ENCODE peak calls at places on chromosomes 2 and 18, in eight cellular contexts. One of them, this sample, is unnamed.
A peak's percentile ranks its signal among the peaks of the same experiment; 100 is the strongest.

GRCh38 chr2:19801367-19802087 is 100.3 kb downstream of the TTC32 start:
- DNase-seq in left colon: peak; percentile 64
- DNase-seq in right atrium auricular region: peak; percentile 90
- DNase-seq in KG1: no peak
- DNase-seq in stimulated activated effector memory CD8-positive, alpha-beta T cell treated with anti-CD3 and anti-CD28 coated beads, Interleukin-12 subunit alpha, Interleukin-12 subunit beta, amount 100 ng/mL, for 72 hours: no peak
- DNase-seq in ELR: peak; percentile 96
- DNase-seq in lower leg skin: peak; percentile 94
- DNase-seq in LoVo: peak; percentile 80
- DNase-seq in this sample: no peak

GRCh38 chr18:5900249-5900648 is 4.9 kb upstream of the TMEM200C start:
- DNase-seq in left colon: no peak
- DNase-seq in right atrium auricular region: no peak
- DNase-seq in KG1: no peak
- DNase-seq in stimulated activated effector memory CD8-positive, alpha-beta T cell treated with anti-CD3 and anti-CD28 coated beads, Interleukin-12 subunit alpha, Interleukin-12 subunit beta, amount 100 ng/mL, for 72 hours: no peak
- DNase-seq in ELR: no peak
- DNase-seq in lower leg skin: no peak
- DNase-seq in LoVo: peak; percentile 75
- DNase-seq in this sample: no peak

GRCh38 chr2:45192481-45192880 is 183.2 kb upstream of the SIX2 start:
- DNase-seq in left colon: no peak
- DNase-seq in right atrium auricular region: no peak
- DNase-seq in KG1: no peak
- DNase-seq in stimulated activated effector memory CD8-positive, alpha-beta T cell treated with anti-CD3 and anti-CD28 coated beads, Interleukin-12 subunit alpha, Interleukin-12 subunit beta, amount 100 ng/mL, for 72 hours: no peak
- DNase-seq in ELR: no peak
- DNase-seq in lower leg skin: peak; percentile 6
- DNase-seq in LoVo: no peak
- DNase-seq in this sample: no peak

GRCh38 chr2:189161894-189162293 is 17.7 kb downstream of the COL5A2 start:
- DNase-seq in left colon: no peak
- DNase-seq in right atrium auricular region: no peak
- DNase-seq in KG1: no peak
- DNase-seq in stimulated activated effector memory CD8-positive, alpha-beta T cell treated with anti-CD3 and anti-CD28 coated beads, Interleukin-12 subunit alpha, Interleukin-12 subunit beta, amount 100 ng/mL, for 72 hours: no peak
- DNase-seq in ELR: no peak
- DNase-seq in lower leg skin: no peak
- DNase-seq in LoVo: no peak
- DNase-seq in this sample: no peak

GRCh38 chr2:234495076-234495800 is 1.6 kb downstream of the ARL4C start:
- DNase-seq in left colon: no peak
- DNase-seq in right atrium auricular region: no peak
- DNase-seq in KG1: no peak
- DNase-seq in stimulated activated effector memory CD8-positive, alpha-beta T cell treated with anti-CD3 and anti-CD28 coated beads, Interleukin-12 subunit alpha, Interleukin-12 subunit beta, amount 100 ng/mL, for 72 hours: no peak
- DNase-seq in ELR: peak; percentile 42
- DNase-seq in lower leg skin: peak; percentile 89
- DNase-seq in LoVo: no peak
- DNase-seq in this sample: no peak

GRCh38 chr2:10478916-10479315 is 30.8 kb upstream of the ODC1 start:
- DNase-seq in left colon: no peak
- DNase-seq in right atrium auricular region: no peak
- DNase-seq in KG1: no peak
- DNase-seq in stimulated activated effector memory CD8-positive, alpha-beta T cell treated with anti-CD3 and anti-CD28 coated beads, Interleukin-12 subunit alpha, Interleukin-12 subunit beta, amount 100 ng/mL, for 72 hours: no peak
- DNase-seq in ELR: no peak
- DNase-seq in lower leg skin: no peak
- DNase-seq in LoVo: no peak
- DNase-seq in this sample: no peak

GRCh38 chr2:164784376-164784775 is 57.2 kb downstream of the COBLL1 start:
- DNase-seq in left colon: no peak
- DNase-seq in right atrium auricular region: no peak
- DNase-seq in KG1: no peak
- DNase-seq in stimulated activated effector memory CD8-positive, alpha-beta T cell treated with anti-CD3 and anti-CD28 coated beads, Interleukin-12 subunit alpha, Interleukin-12 subunit beta, amount 100 ng/mL, for 72 hours: no peak
- DNase-seq in ELR: no peak
- DNase-seq in lower leg skin: no peak
- DNase-seq in LoVo: no peak
- DNase-seq in this sample: no peak

GRCh38 chr18:269480-270090 is 1.7 kb upstream of the THOC1 start:
- DNase-seq in left colon: no peak
- DNase-seq in right atrium auricular region: no peak
- DNase-seq in KG1: no peak
- DNase-seq in stimulated activated effector memory CD8-positive, alpha-beta T cell treated with anti-CD3 and anti-CD28 coated beads, Interleukin-12 subunit alpha, Interleukin-12 subunit beta, amount 100 ng/mL, for 72 hours: no peak
- DNase-seq in ELR: no peak
- DNase-seq in lower leg skin: no peak
- DNase-seq in LoVo: no peak
- DNase-seq in this sample: no peak

GRCh38 chr18:33467531-33467930 is 27.0 kb upstream of the CCDC178 start:
- DNase-seq in left colon: no peak
- DNase-seq in right atrium auricular region: no peak
- DNase-seq in KG1: no peak
- DNase-seq in stimulated activated effector memory CD8-positive, alpha-beta T cell treated with anti-CD3 and anti-CD28 coated beads, Interleukin-12 subunit alpha, Interleukin-12 subunit beta, amount 100 ng/mL, for 72 hours: no peak
- DNase-seq in ELR: no peak
- DNase-seq in lower leg skin: no peak
- DNase-seq in LoVo: no peak
- DNase-seq in this sample: no peak

GRCh38 chr18:58253871-58254270 is 209.8 kb downstream of the NEDD4L start:
- DNase-seq in left colon: no peak
- DNase-seq in right atrium auricular region: no peak
- DNase-seq in KG1: no peak
- DNase-seq in stimulated activated effector memory CD8-positive, alpha-beta T cell treated with anti-CD3 and anti-CD28 coated beads, Interleukin-12 subunit alpha, Interleukin-12 subunit beta, amount 100 ng/mL, for 72 hours: no peak
- DNase-seq in ELR: no peak
- DNase-seq in lower leg skin: no peak
- DNase-seq in LoVo: no peak
- DNase-seq in this sample: no peak

GRCh38 chr2:42791606-42792005 is 777 bp downstream of the HAAO start:
- DNase-seq in left colon: no peak
- DNase-seq in right atrium auricular region: no peak
- DNase-seq in KG1: no peak
- DNase-seq in stimulated activated effector memory CD8-positive, alpha-beta T cell treated with anti-CD3 and anti-CD28 coated beads, Interleukin-12 subunit alpha, Interleukin-12 subunit beta, amount 100 ng/mL, for 72 hours: no peak
- DNase-seq in ELR: no peak
- DNase-seq in lower leg skin: peak; percentile 69
- DNase-seq in LoVo: no peak
- DNase-seq in this sample: no peak

GRCh38 chr18:10015288-10015701 is 101.5 kb downstream of the VAPA start:
- DNase-seq in left colon: no peak
- DNase-seq in right atrium auricular region: peak; percentile 75
- DNase-seq in KG1: no peak
- DNase-seq in stimulated activated effector memory CD8-positive, alpha-beta T cell treated with anti-CD3 and anti-CD28 coated beads, Interleukin-12 subunit alpha, Interleukin-12 subunit beta, amount 100 ng/mL, for 72 hours: no peak
- DNase-seq in ELR: peak; percentile 43
- DNase-seq in lower leg skin: no peak
- DNase-seq in LoVo: no peak
- DNase-seq in this sample: no peak

GRCh38 chr2:168896783-168897182 is 4.3 kb upstream of the G6PC2 start:
- DNase-seq in left colon: no peak
- DNase-seq in right atrium auricular region: no peak
- DNase-seq in KG1: no peak
- DNase-seq in stimulated activated effector memory CD8-positive, alpha-beta T cell treated with anti-CD3 and anti-CD28 coated beads, Interleukin-12 subunit alpha, Interleukin-12 subunit beta, amount 100 ng/mL, for 72 hours: no peak
- DNase-seq in ELR: no peak
- DNase-seq in lower leg skin: no peak
- DNase-seq in LoVo: no peak
- DNase-seq in this sample: no peak

GRCh38 chr2:110655701-110656100 is 22.2 kb downstream of the BUB1 start:
- DNase-seq in left colon: no peak
- DNase-seq in right atrium auricular region: no peak
- DNase-seq in KG1: no peak
- DNase-seq in stimulated activated effector memory CD8-positive, alpha-beta T cell treated with anti-CD3 and anti-CD28 coated beads, Interleukin-12 subunit alpha, Interleukin-12 subunit beta, amount 100 ng/mL, for 72 hours: no peak
- DNase-seq in ELR: peak; percentile 45
- DNase-seq in lower leg skin: no peak
- DNase-seq in LoVo: no peak
- DNase-seq in this sample: no peak

GRCh38 chr2:71790261-71791038 is 337.1 kb downstream of the DYSF start:
- DNase-seq in left colon: no peak
- DNase-seq in right atrium auricular region: no peak
- DNase-seq in KG1: no peak
- DNase-seq in stimulated activated effector memory CD8-positive, alpha-beta T cell treated with anti-CD3 and anti-CD28 coated beads, Interleukin-12 subunit alpha, Interleukin-12 subunit beta, amount 100 ng/mL, for 72 hours: no peak
- DNase-seq in ELR: no peak
- DNase-seq in lower leg skin: peak; percentile 62
- DNase-seq in LoVo: no peak
- DNase-seq in this sample: no peak

GRCh38 chr2:216918088-216918680 is 58.3 kb upstream of the TNP1 start:
- DNase-seq in left colon: no peak
- DNase-seq in right atrium auricular region: no peak
- DNase-seq in KG1: no peak
- DNase-seq in stimulated activated effector memory CD8-positive, alpha-beta T cell treated with anti-CD3 and anti-CD28 coated beads, Interleukin-12 subunit alpha, Interleukin-12 subunit beta, amount 100 ng/mL, for 72 hours: no peak
- DNase-seq in ELR: peak; percentile 78
- DNase-seq in lower leg skin: peak; percentile 88
- DNase-seq in LoVo: peak; percentile 8
- DNase-seq in this sample: no peak

GRCh38 chr2:108571262-108571661 is 37.0 kb downstream of the LIMS1 start:
- DNase-seq in left colon: no peak
- DNase-seq in right atrium auricular region: no peak
- DNase-seq in KG1: no peak
- DNase-seq in stimulated activated effector memory CD8-positive, alpha-beta T cell treated with anti-CD3 and anti-CD28 coated beads, Interleukin-12 subunit alpha, Interleukin-12 subunit beta, amount 100 ng/mL, for 72 hours: no peak
- DNase-seq in ELR: peak; percentile 81
- DNase-seq in lower leg skin: no peak
- DNase-seq in LoVo: no peak
- DNase-seq in this sample: no peak

GRCh38 chr2:4324531-4324930 is 621.2 kb downstream of the DCDC2C start:
- DNase-seq in left colon: no peak
- DNase-seq in right atrium auricular region: no peak
- DNase-seq in KG1: no peak
- DNase-seq in stimulated activated effector memory CD8-positive, alpha-beta T cell treated with anti-CD3 and anti-CD28 coated beads, Interleukin-12 subunit alpha, Interleukin-12 subunit beta, amount 100 ng/mL, for 72 hours: no peak
- DNase-seq in ELR: no peak
- DNase-seq in lower leg skin: no peak
- DNase-seq in LoVo: no peak
- DNase-seq in this sample: no peak

GRCh38 chr2:168210898-168211570 is 36.4 kb downstream of the STK39 start:
- DNase-seq in left colon: no peak
- DNase-seq in right atrium auricular region: no peak
- DNase-seq in KG1: peak; percentile 26
- DNase-seq in stimulated activated effector memory CD8-positive, alpha-beta T cell treated with anti-CD3 and anti-CD28 coated beads, Interleukin-12 subunit alpha, Interleukin-12 subunit beta, amount 100 ng/mL, for 72 hours: no peak
- DNase-seq in ELR: peak; percentile 95
- DNase-seq in lower leg skin: no peak
- DNase-seq in LoVo: peak; percentile 94
- DNase-seq in this sample: no peak

GRCh38 chr2:232490221-232491138 is 2.8 kb upstream of the ECEL1 start:
- DNase-seq in left colon: no peak
- DNase-seq in right atrium auricular region: no peak
- DNase-seq in KG1: no peak
- DNase-seq in stimulated activated effector memory CD8-positive, alpha-beta T cell treated with anti-CD3 and anti-CD28 coated beads, Interleukin-12 subunit alpha, Interleukin-12 subunit beta, amount 100 ng/mL, for 72 hours: no peak
- DNase-seq in ELR: no peak
- DNase-seq in lower leg skin: no peak
- DNase-seq in LoVo: no peak
- DNase-seq in this sample: no peak

GRCh38 chr2:143026411-143027054 is 102.7 kb upstream of the ARHGAP15 start:
- DNase-seq in left colon: no peak
- DNase-seq in right atrium auricular region: no peak
- DNase-seq in KG1: no peak
- DNase-seq in stimulated activated effector memory CD8-positive, alpha-beta T cell treated with anti-CD3 and anti-CD28 coated beads, Interleukin-12 subunit alpha, Interleukin-12 subunit beta, amount 100 ng/mL, for 72 hours: no peak
- DNase-seq in ELR: no peak
- DNase-seq in lower leg skin: no peak
- DNase-seq in LoVo: no peak
- DNase-seq in this sample: no peak

GRCh38 chr18:73613706-73614340 is 533.8 kb downstream of the FBXO15 start:
- DNase-seq in left colon: no peak
- DNase-seq in right atrium auricular region: no peak
- DNase-seq in KG1: no peak
- DNase-seq in stimulated activated effector memory CD8-positive, alpha-beta T cell treated with anti-CD3 and anti-CD28 coated beads, Interleukin-12 subunit alpha, Interleukin-12 subunit beta, amount 100 ng/mL, for 72 hours: no peak
- DNase-seq in ELR: no peak
- DNase-seq in lower leg skin: no peak
- DNase-seq in LoVo: no peak
- DNase-seq in this sample: no peak

GRCh38 chr2:240703417-240704341 is 12.0 kb downstream of the AQP12A start:
- DNase-seq in left colon: no peak
- DNase-seq in right atrium auricular region: no peak
- DNase-seq in KG1: no peak
- DNase-seq in stimulated activated effector memory CD8-positive, alpha-beta T cell treated with anti-CD3 and anti-CD28 coated beads, Interleukin-12 subunit alpha, Interleukin-12 subunit beta, amount 100 ng/mL, for 72 hours: no peak
- DNase-seq in ELR: no peak
- DNase-seq in lower leg skin: no peak
- DNase-seq in LoVo: no peak
- DNase-seq in this sample: no peak

GRCh38 chr2:10414000-10414451 is 34.1 kb downstream of the ODC1 start:
- DNase-seq in left colon: peak; percentile 77
- DNase-seq in right atrium auricular region: no peak
- DNase-seq in KG1: no peak
- DNase-seq in stimulated activated effector memory CD8-positive, alpha-beta T cell treated with anti-CD3 and anti-CD28 coated beads, Interleukin-12 subunit alpha, Interleukin-12 subunit beta, amount 100 ng/mL, for 72 hours: no peak
- DNase-seq in ELR: peak; percentile 76
- DNase-seq in lower leg skin: no peak
- DNase-seq in LoVo: peak; percentile 56
- DNase-seq in this sample: no peak

GRCh38 chr18:62486290-62486964 is 36.4 kb upstream of the ZCCHC2 start:
- DNase-seq in left colon: peak; percentile 68
- DNase-seq in right atrium auricular region: no peak
- DNase-seq in KG1: no peak
- DNase-seq in stimulated activated effector memory CD8-positive, alpha-beta T cell treated with anti-CD3 and anti-CD28 coated beads, Interleukin-12 subunit alpha, Interleukin-12 subunit beta, amount 100 ng/mL, for 72 hours: no peak
- DNase-seq in ELR: peak; percentile 84
- DNase-seq in lower leg skin: no peak
- DNase-seq in LoVo: peak; percentile 96
- DNase-seq in this sample: no peak

GRCh38 chr2:3766824-3767223 is 63.4 kb downstream of the DCDC2C start:
- DNase-seq in left colon: no peak
- DNase-seq in right atrium auricular region: no peak
- DNase-seq in KG1: no peak
- DNase-seq in stimulated activated effector memory CD8-positive, alpha-beta T cell treated with anti-CD3 and anti-CD28 coated beads, Interleukin-12 subunit alpha, Interleukin-12 subunit beta, amount 100 ng/mL, for 72 hours: no peak
- DNase-seq in ELR: no peak
- DNase-seq in lower leg skin: peak; percentile 42
- DNase-seq in LoVo: no peak
- DNase-seq in this sample: no peak

GRCh38 chr2:111705711-111706323 is 178.2 kb downstream of the ANAPC1 start:
- DNase-seq in left colon: no peak
- DNase-seq in right atrium auricular region: no peak
- DNase-seq in KG1: peak; percentile 8
- DNase-seq in stimulated activated effector memory CD8-positive, alpha-beta T cell treated with anti-CD3 and anti-CD28 coated beads, Interleukin-12 subunit alpha, Interleukin-12 subunit beta, amount 100 ng/mL, for 72 hours: no peak
- DNase-seq in ELR: peak; percentile 82
- DNase-seq in lower leg skin: peak; percentile 50
- DNase-seq in LoVo: peak; percentile 88
- DNase-seq in this sample: peak; percentile 30

GRCh38 chr2:239099474-239099873 is 251.6 kb downstream of the TWIST2 start:
- DNase-seq in left colon: no peak
- DNase-seq in right atrium auricular region: no peak
- DNase-seq in KG1: no peak
- DNase-seq in stimulated activated effector memory CD8-positive, alpha-beta T cell treated with anti-CD3 and anti-CD28 coated beads, Interleukin-12 subunit alpha, Interleukin-12 subunit beta, amount 100 ng/mL, for 72 hours: no peak
- DNase-seq in ELR: no peak
- DNase-seq in lower leg skin: no peak
- DNase-seq in LoVo: no peak
- DNase-seq in this sample: no peak

GRCh38 chr2:117351396-117351795 is 463.1 kb upstream of the DDX18 start:
- DNase-seq in left colon: no peak
- DNase-seq in right atrium auricular region: no peak
- DNase-seq in KG1: no peak
- DNase-seq in stimulated activated effector memory CD8-positive, alpha-beta T cell treated with anti-CD3 and anti-CD28 coated beads, Interleukin-12 subunit alpha, Interleukin-12 subunit beta, amount 100 ng/mL, for 72 hours: no peak
- DNase-seq in ELR: no peak
- DNase-seq in lower leg skin: no peak
- DNase-seq in LoVo: no peak
- DNase-seq in this sample: no peak

GRCh38 chr18:74806700-74807416 is 209.2 kb downstream of the ZNF407 start:
- DNase-seq in left colon: no peak
- DNase-seq in right atrium auricular region: no peak
- DNase-seq in KG1: no peak
- DNase-seq in stimulated activated effector memory CD8-positive, alpha-beta T cell treated with anti-CD3 and anti-CD28 coated beads, Interleukin-12 subunit alpha, Interleukin-12 subunit beta, amount 100 ng/mL, for 72 hours: no peak
- DNase-seq in ELR: peak; percentile 96
- DNase-seq in lower leg skin: no peak
- DNase-seq in LoVo: peak; percentile 83
- DNase-seq in this sample: peak; percentile 23

GRCh38 chr2:208015475-208015874 is 9.9 kb downstream of the PLEKHM3 start:
- DNase-seq in left colon: no peak
- DNase-seq in right atrium auricular region: no peak
- DNase-seq in KG1: no peak
- DNase-seq in stimulated activated effector memory CD8-positive, alpha-beta T cell treated with anti-CD3 and anti-CD28 coated beads, Interleukin-12 subunit alpha, Interleukin-12 subunit beta, amount 100 ng/mL, for 72 hours: no peak
- DNase-seq in ELR: no peak
- DNase-seq in lower leg skin: no peak
- DNase-seq in LoVo: peak; percentile 48
- DNase-seq in this sample: no peak

GRCh38 chr18:21191596-21192307 is 50.3 kb upstream of the GREB1L start:
- DNase-seq in left colon: no peak
- DNase-seq in right atrium auricular region: no peak
- DNase-seq in KG1: no peak
- DNase-seq in stimulated activated effector memory CD8-positive, alpha-beta T cell treated with anti-CD3 and anti-CD28 coated beads, Interleukin-12 subunit alpha, Interleukin-12 subunit beta, amount 100 ng/mL, for 72 hours: no peak
- DNase-seq in ELR: peak; percentile 72
- DNase-seq in lower leg skin: no peak
- DNase-seq in LoVo: no peak
- DNase-seq in this sample: no peak

GRCh38 chr2:72893594-72894319 is 6.5 kb downstream of the SPR start:
- DNase-seq in left colon: no peak
- DNase-seq in right atrium auricular region: no peak
- DNase-seq in KG1: no peak
- DNase-seq in stimulated activated effector memory CD8-positive, alpha-beta T cell treated with anti-CD3 and anti-CD28 coated beads, Interleukin-12 subunit alpha, Interleukin-12 subunit beta, amount 100 ng/mL, for 72 hours: no peak
- DNase-seq in ELR: peak; percentile 84
- DNase-seq in lower leg skin: peak; percentile 80
- DNase-seq in LoVo: no peak
- DNase-seq in this sample: no peak

GRCh38 chr2:239940861-239941570 is 84.1 kb downstream of the NDUFA10 start:
- DNase-seq in left colon: no peak
- DNase-seq in right atrium auricular region: no peak
- DNase-seq in KG1: no peak
- DNase-seq in stimulated activated effector memory CD8-positive, alpha-beta T cell treated with anti-CD3 and anti-CD28 coated beads, Interleukin-12 subunit alpha, Interleukin-12 subunit beta, amount 100 ng/mL, for 72 hours: no peak
- DNase-seq in ELR: no peak
- DNase-seq in lower leg skin: peak; percentile 23
- DNase-seq in LoVo: no peak
- DNase-seq in this sample: no peak